ENCODE peak calls at places on chromosomes 3 and 15, in four cellular contexts. K is K562, G is GM12878, W is H1. E is an unnamed sample.

GRCh38 chr3:73070675-73071575 is 9.5 kb downstream of the EBLN2 start:
- DNase-seq in K (no peak), G (no peak), W (no peak), E (no peak)

GRCh38 chr3:143327388-143327787 is 207.8 kb downstream of the CHST2 start:
- DNase-seq in K (no peak), G (no peak), W (no peak), E (no peak)

GRCh38 chr15:70507772-70508351 is 255.5 kb downstream of the UACA start:
- DNase-seq in K (no peak), G (no peak), W (no peak), E (no peak)

GRCh38 chr15:78838480-78838879 is 27.2 kb upstream of the ADAMTS7 start:
- DNase-seq in K (no peak), G (no peak), W (no peak), E (no peak)

GRCh38 chr15:93520206-93520605 is 431.2 kb upstream of the RGMA start:
- DNase-seq in K (no peak), G (no peak), W (no peak), E (no peak)

GRCh38 chr3:75978686-75979085 is 193.3 kb upstream of the ZNF717 start:
- DNase-seq in K (no peak), G (no peak), W (no peak), E (no peak)

GRCh38 chr3:130971208-130971607 is 55.4 kb downstream of the ASTE1 start:
- DNase-seq in K (no peak), G (no peak), W (no peak), E (no peak)

GRCh38 chr3:38438421-38438820 is 15.3 kb upstream of the ACVR2B start:
- DNase-seq in K (no peak), G (no peak), W (no peak), E (no peak)

GRCh38 chr3:8851703-8852102 is 82.3 kb upstream of the OXTR start:
- DNase-seq in K (no peak), G (no peak), W (no peak), E (no peak)

GRCh38 chr15:23869391-23869790 is 182.3 kb upstream of the NDN start:
- DNase-seq in K (peak), G (no peak), W (no peak), E (peak)

GRCh38 chr15:90230071-90230494 is 3.7 kb downstream of the CIB1 start:
- DNase-seq in K (no peak), G (no peak), W (no peak), E (no peak)

GRCh38 chr15:90701880-90702630 is 15.1 kb upstream of the BLM start:
- DNase-seq in K (no peak), G (no peak), W (no peak), E (no peak)

GRCh38 chr3:129317876-129318275 is 39.2 kb downstream of the HMCES start:
- DNase-seq in K (no peak), G (no peak), W (no peak), E (no peak)

GRCh38 chr3:73625124-73625665 is 454 bp upstream of the PDZRN3 start:
- DNase-seq in K (no peak), G (no peak), W (peak), E (peak)

GRCh38 chr3:55615039-55615693 is 128.1 kb upstream of the WNT5A start:
- DNase-seq in K (no peak), G (no peak), W (no peak), E (no peak)

GRCh38 chr3:2923390-2923789 is 186.8 kb downstream of the IL5RA start:
- DNase-seq in K (no peak), G (no peak), W (no peak), E (no peak)

GRCh38 chr3:58260733-58261132 is 23.1 kb downstream of the ABHD6 start:
- DNase-seq in K (no peak), G (no peak), W (no peak), E (no peak)

GRCh38 chr3:42031808-42032475 is 59.2 kb upstream of the TRAK1 start:
- DNase-seq in K (no peak), G (no peak), W (no peak), E (no peak)

GRCh38 chr15:68441045-68441743 is 9.2 kb upstream of the ITGA11 start:
- DNase-seq in K (no peak), G (no peak), W (no peak), E (no peak)

GRCh38 chr15:70556376-70556775 is 207.0 kb downstream of the UACA start:
- DNase-seq in K (no peak), G (no peak), W (no peak), E (no peak)

GRCh38 chr3:130609166-130609574 is 92.2 kb downstream of the COL6A6 start:
- DNase-seq in K (no peak), G (no peak), W (no peak), E (no peak)

GRCh38 chr15:69119016-69119415 is 41.4 kb upstream of the GLCE start:
- DNase-seq in K (no peak), G (no peak), W (no peak), E (no peak)

GRCh38 chr3:101189786-101190185 is 130.6 kb downstream of the IMPG2 start:
- DNase-seq in K (no peak), G (no peak), W (no peak), E (no peak)

GRCh38 chr15:57505949-57506391 is 85.7 kb upstream of the MYZAP start:
- DNase-seq in K (no peak), G (no peak), W (no peak), E (no peak)

GRCh38 chr3:51720292-51721061 is 13.6 kb downstream of the GRM2 start:
- DNase-seq in K (peak), G (no peak), W (no peak), E (peak)

GRCh38 chr3:119395923-119396358 is 67.5 kb downstream of the TMEM39A start:
- DNase-seq in K (no peak), G (peak), W (no peak), E (no peak)

GRCh38 chr3:196604548-196604947 is 34.9 kb upstream of the NRROS start:
- DNase-seq in K (no peak), G (no peak), W (no peak), E (no peak)

DNA sequence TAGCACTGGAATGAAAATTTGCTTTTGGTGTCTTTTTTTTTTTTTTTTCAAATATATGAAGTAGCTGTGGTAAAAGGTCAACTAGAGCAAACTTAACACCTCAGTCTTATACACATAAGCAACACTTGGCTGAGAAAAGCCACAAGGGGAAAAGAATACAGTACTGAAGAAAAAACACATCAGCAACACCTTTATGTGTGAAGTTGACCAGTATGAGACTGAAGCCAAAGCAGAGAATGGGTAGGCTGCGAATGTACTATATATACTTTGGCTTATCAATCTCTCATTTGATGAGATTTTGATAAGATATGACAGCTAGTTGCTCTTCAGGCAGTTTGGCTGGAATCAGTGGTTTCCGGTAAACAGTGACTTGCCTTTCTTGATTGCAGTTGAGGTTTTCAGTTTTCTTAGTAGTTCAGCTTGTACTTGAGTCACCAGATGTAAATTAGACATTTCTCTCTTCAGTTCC is 22.0 kb upstream of the ZCWPW2 start:
- DNase-seq in K (no peak), G (peak), W (no peak), E (no peak)
- TF ChIP-seq NRF1 in K (no peak), G (no peak), W (no peak), E (no peak)

DNA sequence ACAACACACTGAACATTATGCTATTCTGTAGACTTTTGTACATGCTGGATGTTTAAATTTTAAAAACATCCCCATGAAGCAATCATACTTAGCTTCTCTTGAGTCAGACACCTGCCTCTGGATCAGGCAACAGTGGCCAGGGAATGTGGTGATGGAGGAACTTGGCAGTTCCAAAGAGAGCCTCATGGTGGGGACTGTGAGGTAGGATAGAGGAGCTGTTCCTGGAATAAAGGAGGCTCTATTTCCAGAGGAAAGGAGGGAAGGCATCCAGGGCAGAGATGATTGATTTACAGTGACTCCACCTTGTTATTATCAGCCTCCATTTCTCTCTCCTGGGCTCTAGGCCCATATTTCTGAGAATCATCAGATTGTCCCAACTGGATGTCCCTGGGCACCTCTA is 35.0 kb upstream of the ABHD17C start:
- DNase-seq in K (no peak), G (no peak), W (no peak), E (peak)
- TF ChIP-seq NRF1 in K (no peak), G (no peak), W (no peak), E (no peak)

DNA sequence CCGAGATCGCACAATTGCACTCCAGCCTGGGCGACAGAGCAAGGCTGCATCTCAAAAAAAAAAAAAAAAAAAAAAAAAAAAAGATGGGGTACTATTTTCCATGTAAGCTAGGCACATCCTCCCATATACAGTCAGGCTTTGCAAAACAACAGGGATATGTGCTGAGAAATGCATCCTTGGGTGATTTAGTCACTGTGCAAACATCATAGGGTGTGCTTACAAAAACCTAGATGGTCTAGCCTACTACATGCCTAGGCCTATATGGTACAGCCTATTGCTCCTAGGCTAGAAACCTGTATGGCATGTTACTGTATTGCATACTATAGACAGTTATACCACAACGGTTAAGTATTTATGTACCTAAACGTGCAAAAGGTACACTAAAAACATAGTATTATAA is 75.0 kb downstream of the TTBK2 start:
- DNase-seq in K (no peak), G (no peak), W (no peak), E (no peak)
- TF ChIP-seq NRF1 in K (no peak), G (no peak), W (no peak), E (no peak)

GRCh38 chr3:37054370-37054769 is 61.1 kb downstream of the MLH1 start:
- DNase-seq in K (no peak), G (peak), W (no peak), E (no peak)
- TF ChIP-seq NRF1 in K (no peak), G (no peak), W (no peak), E (no peak)

GRCh38 chr3:136247855-136248254 is 2.3 kb upstream of the PCCB start:
- DNase-seq in K (no peak), G (no peak), W (no peak), E (no peak)
- TF ChIP-seq NRF1 in K (no peak), G (no peak), W (no peak), E (no peak)

DNA sequence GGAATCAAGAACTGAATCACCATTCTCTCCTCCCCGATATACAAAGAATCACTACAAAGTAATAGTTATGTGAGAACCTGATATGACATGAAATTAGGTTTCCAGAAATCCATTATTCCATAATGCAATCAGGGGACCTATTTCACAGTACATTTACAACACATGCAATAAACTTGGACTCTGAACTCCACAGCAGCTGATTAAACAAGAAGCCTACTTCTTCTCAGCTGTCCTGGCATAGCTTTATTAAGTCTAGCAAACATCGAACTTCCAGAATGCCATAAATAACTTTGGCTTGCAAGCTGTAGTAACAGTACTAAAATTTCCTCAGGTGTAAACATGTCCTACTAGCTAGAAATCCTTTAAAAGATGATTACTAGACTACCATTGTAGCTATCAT is 17.8 kb downstream of the PDCD10 start:
- DNase-seq in K (no peak), G (no peak), W (no peak), E (no peak)
- TF ChIP-seq NRF1 in K (no peak), G (no peak), W (no peak), E (no peak)

GRCh38 chr3:194138098-194138474 is 2.1 kb downstream of the HES1 start:
- DNase-seq in K (no peak), G (no peak), W (no peak), E (no peak)

GRCh38 chr3:194137314-194138097 is 1.6 kb downstream of the HES1 start:
- DNase-seq in K (peak), G (no peak), W (no peak), E (peak)

GRCh38 chr3:194135806-194136518 is at the start of gene HES1:
- DNase-seq in K (peak), G (peak), W (peak), E (peak)

GRCh38 chr3:194135516-194135805 is 487 bp upstream of the HES1 start:
- DNase-seq in K (no peak), G (no peak), W (no peak), E (no peak)

GRCh38 chr3:194136519-194137313 is 768 bp downstream of the HES1 start:
- DNase-seq in K (no peak), G (no peak), W (no peak), E (peak)
- TF ChIP-seq NRF1 in K (no peak), G (no peak), W (no peak), E (no peak)

DNA sequence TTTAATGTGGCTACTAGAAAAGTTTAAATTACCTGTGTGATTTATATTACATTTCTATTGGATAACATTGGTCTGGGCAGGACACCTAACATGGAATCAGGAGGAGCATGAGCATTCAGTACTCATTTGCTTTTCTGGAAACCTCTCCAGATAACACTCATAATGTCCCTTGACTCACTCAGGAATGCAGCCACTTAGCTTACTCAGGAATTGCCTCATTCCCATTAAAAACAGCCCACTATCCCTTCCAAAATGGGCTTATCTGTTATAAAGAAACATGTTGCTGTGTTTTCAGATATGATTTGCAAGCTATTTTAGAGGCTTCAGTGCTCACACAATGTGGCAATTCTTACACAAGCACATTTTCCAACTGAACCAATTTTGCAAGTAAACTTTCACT is 17.1 kb downstream of the GBE1 start:
- DNase-seq in K (no peak), G (no peak), W (no peak), E (no peak)
- TF ChIP-seq NRF1 in K (peak), G (no peak), W (no peak), E (no peak)

DNA sequence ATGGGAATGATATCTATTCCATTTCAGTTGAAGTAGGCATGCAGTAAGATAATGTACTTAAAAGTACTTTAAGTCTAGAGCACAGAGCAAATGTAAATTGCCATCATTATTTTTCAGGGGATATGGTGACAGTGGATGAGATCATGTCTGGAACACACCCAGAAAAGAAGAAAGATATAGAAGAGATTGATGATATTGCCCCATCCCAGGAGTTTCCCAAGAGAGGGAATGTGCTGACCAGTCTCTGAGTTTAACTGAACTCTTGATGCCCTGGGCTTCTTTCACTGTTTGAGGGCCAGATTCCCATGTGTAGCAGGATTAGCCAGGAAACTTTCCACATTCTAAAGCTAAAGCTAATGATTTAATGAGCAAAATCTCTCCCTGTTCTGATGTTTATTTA is 366.8 kb upstream of the UMPS start:
- DNase-seq in K (no peak), G (no peak), W (no peak), E (no peak)
- TF ChIP-seq NRF1 in K (no peak), G (no peak), W (no peak), E (no peak)

DNA sequence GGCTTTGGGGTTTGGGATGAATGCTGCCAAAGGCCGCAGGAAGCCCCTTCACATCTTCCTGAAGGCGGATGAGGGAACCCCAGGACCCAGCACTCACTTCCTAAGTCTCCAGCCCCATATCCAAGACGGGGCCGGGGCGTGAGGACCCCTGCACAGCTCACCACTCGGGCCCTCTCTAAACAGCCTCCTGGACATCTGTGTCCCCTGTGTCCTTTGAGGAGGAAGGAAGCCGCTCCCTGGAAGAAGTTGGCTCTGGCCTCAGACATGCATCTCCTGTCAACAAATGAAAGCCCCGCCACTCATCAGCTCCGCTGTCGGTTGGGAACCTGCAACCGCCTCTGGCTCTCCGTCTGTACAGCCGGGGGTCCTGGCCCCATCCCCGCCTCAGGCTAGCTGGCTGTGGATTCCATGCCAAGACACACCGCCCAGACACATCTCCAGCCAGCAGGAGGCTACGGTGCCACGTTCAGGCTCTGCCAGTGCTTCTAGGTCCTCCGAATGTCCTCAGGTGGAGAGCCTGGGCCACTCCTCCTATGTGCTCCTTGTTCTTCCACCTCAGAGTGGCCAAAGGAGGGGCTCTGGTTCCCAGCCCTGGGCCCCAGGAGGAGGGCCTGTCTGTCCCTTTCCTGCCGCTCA is 140.0 kb upstream of the MEF2A start:
- DNase-seq in K (no peak), G (no peak), W (no peak), E (no peak)
- TF ChIP-seq NRF1 in K (no peak), G (no peak), W (no peak), E (no peak)